ENCODE peak calls at places on chromosome 7, in nine cellular contexts. Q is NCI-H226; V is bronchial epithelial cell; J is posterior cingulate gyrus; H is stimulated activated CD4-positive, alpha-beta T cell treated with anti-CD3 and anti-CD28 coated beads, Interleukin-4, amount 100 ng/mL, for 1 hour; O is ACHN; L is CD8-positive, alpha-beta T cell; X is glutamatergic neuron; N is astrocyte of the cerebellum. C is an unnamed sample.

GRCh38 chr7:15801565-15801964 is 115.1 kb upstream of the MEOX2 start:
- DNase-seq in Q (peak), V (no peak), J (no peak), H (no peak), O (peak), L (no peak), X (no peak), N (peak), C (peak)

GRCh38 chr7:21028186-21028989 is 241.7 kb upstream of the SP8 start:
- DNase-seq in Q (peak), V (peak), J (no peak), H (no peak), O (peak), L (no peak), X (peak), N (no peak), C (peak)

GRCh38 chr7:48098846-48099245 is 9.8 kb downstream of the UPP1 start:
- DNase-seq in Q (no peak), V (no peak), J (no peak), H (no peak), O (no peak), L (no peak), X (no peak), N (no peak), C (no peak)

GRCh38 chr7:151539055-151539714 is 19.5 kb upstream of the RHEB start:
- DNase-seq in Q (no peak), V (no peak), J (peak), H (no peak), O (peak), L (no peak), X (peak), N (no peak), C (peak)

GRCh38 chr7:43585521-43585920 is 2.6 kb downstream of the STK17A start:
- DNase-seq in Q (peak), V (peak), J (no peak), H (no peak), O (peak), L (no peak), X (no peak), N (no peak), C (peak)

GRCh38 chr7:124780056-124780455 is 14.5 kb upstream of the GPR37 start:
- DNase-seq in Q (no peak), V (no peak), J (no peak), H (no peak), O (no peak), L (no peak), X (no peak), N (no peak), C (no peak)

GRCh38 chr7:332646-333398 is 42.9 kb downstream of the FOXL3 start:
- DNase-seq in Q (peak), V (peak), J (peak), H (peak), O (peak), L (peak), X (peak), N (no peak), C (peak)

GRCh38 chr7:1819258-1819841 is 149.3 kb downstream of the ELFN1 start:
- DNase-seq in Q (no peak), V (no peak), J (no peak), H (no peak), O (no peak), L (no peak), X (no peak), N (no peak), C (no peak)

GRCh38 chr7:64308019-64308275 is 5.8 kb upstream of the ZNF736 start:
- DNase-seq in Q (no peak), V (no peak), J (no peak), H (no peak), O (no peak), L (no peak), X (no peak), N (no peak), C (no peak)

GRCh38 chr7:148921806-148922205 is 37.7 kb upstream of the EZH2 start:
- DNase-seq in Q (no peak), V (no peak), J (no peak), H (no peak), O (no peak), L (no peak), X (no peak), N (no peak), C (no peak)

GRCh38 chr7:14582010-14582409 is 320.5 kb downstream of the DGKB start:
- DNase-seq in Q (no peak), V (no peak), J (no peak), H (no peak), O (no peak), L (no peak), X (no peak), N (no peak), C (no peak)

GRCh38 chr7:115632636-115633035 is 397.9 kb downstream of the TFEC start:
- DNase-seq in Q (no peak), V (no peak), J (no peak), H (no peak), O (no peak), L (no peak), X (no peak), N (no peak), C (no peak)

C was measured in renal cortical epithelial cell.